ENCODE peak calls at places on chromosomes 11 and 22, in ten cellular contexts. U, W, V, C, S, M, D, E, N and L are unnamed samples.

GRCh38 chr11:116230453-116230852 is 542.3 kb downstream of the BUD13 start:
- DNase-seq in U (no peak), W (no peak), V (no peak), C (no peak), S (no peak), M (no peak), D (no peak), E (no peak), N (no peak), L (no peak)

GRCh38 chr11:124841186-124841585 is 24.0 kb upstream of the ROBO3 start:
- DNase-seq in U (no peak), W (no peak), V (no peak), C (peak), S (no peak), M (no peak), D (no peak), E (no peak), N (no peak), L (no peak)

GRCh38 chr11:5021996-5022395 is 24.3 kb upstream of the OR52J3 start:
- DNase-seq in U (no peak), W (no peak), V (no peak), C (no peak), S (no peak), M (no peak), D (no peak), E (no peak), N (no peak), L (no peak)

GRCh38 chr11:94201004-94201465 is 72.4 kb downstream of the PANX1 start:
- DNase-seq in U (no peak), W (peak), V (peak), C (peak), S (no peak), M (peak), D (no peak), E (peak), N (peak), L (no peak)

GRCh38 chr11:31722754-31723153 is 88.4 kb downstream of the PAX6 start:
- DNase-seq in U (no peak), W (no peak), V (no peak), C (no peak), S (no peak), M (no peak), D (no peak), E (no peak), N (no peak), L (no peak)

GRCh38 chr22:41442240-41442792 is 4.3 kb downstream of the TOB2 start:
- DNase-seq in U (no peak), W (no peak), V (no peak), C (no peak), S (no peak), M (no peak), D (no peak), E (no peak), N (no peak), L (no peak)

GRCh38 chr11:113162590-113162961 is 151.8 kb upstream of the TTC12 start:
- DNase-seq in U (no peak), W (no peak), V (no peak), C (peak), S (no peak), M (peak), D (no peak), E (no peak), N (no peak), L (no peak)

GRCh38 chr11:70146895-70147520 is 56.1 kb upstream of the FADD start:
- DNase-seq in U (no peak), W (no peak), V (no peak), C (no peak), S (no peak), M (no peak), D (no peak), E (no peak), N (no peak), L (no peak)

GRCh38 chr11:61571337-61571736 is 9.5 kb downstream of the SYT7 start:
- DNase-seq in U (no peak), W (no peak), V (no peak), C (no peak), S (no peak), M (no peak), D (no peak), E (no peak), N (no peak), L (no peak)

GRCh38 chr22:28245579-28246224 is 326.6 kb upstream of the PITPNB start:
- DNase-seq in U (no peak), W (peak), V (no peak), C (no peak), S (no peak), M (no peak), D (no peak), E (no peak), N (no peak), L (no peak)

GRCh38 chr11:96126917-96127595 is 203.1 kb upstream of the MTMR2 start:
- DNase-seq in U (no peak), W (no peak), V (no peak), C (no peak), S (no peak), M (no peak), D (no peak), E (no peak), N (no peak), L (no peak)

GRCh38 chr11:112662554-112662953 is 298.7 kb upstream of the NCAM1 start:
- DNase-seq in U (no peak), W (no peak), V (no peak), C (no peak), S (no peak), M (no peak), D (no peak), E (no peak), N (no peak), L (no peak)

GRCh38 chr11:569273-569885 is 6.9 kb upstream of the PHRF1 start:
- DNase-seq in U (no peak), W (peak), V (no peak), C (no peak), S (no peak), M (no peak), D (no peak), E (no peak), N (no peak), L (no peak)

GRCh38 chr11:23865341-23865975 is 631.4 kb upstream of the LUZP2 start:
- DNase-seq in U (no peak), W (no peak), V (no peak), C (no peak), S (no peak), M (no peak), D (no peak), E (peak), N (peak), L (no peak)

GRCh38 chr11:74311352-74311926 is at the start of gene P4HA3:
- DNase-seq in U (peak), W (peak), V (no peak), C (peak), S (peak), M (peak), D (peak), E (peak), N (no peak), L (peak)

GRCh38 chr22:37345863-37346514 is 63.7 kb downstream of the CYTH4 start:
- DNase-seq in U (no peak), W (peak), V (peak), C (peak), S (no peak), M (peak), D (no peak), E (peak), N (peak), L (no peak)

GRCh38 chr22:28462041-28462440 is 217.6 kb downstream of the TTC28 start:
- DNase-seq in U (no peak), W (no peak), V (no peak), C (no peak), S (no peak), M (no peak), D (no peak), E (no peak), N (no peak), L (no peak)

GRCh38 chr22:20247010-20247505 is 21.1 kb downstream of the RTN4R start:
- DNase-seq in U (no peak), W (no peak), V (no peak), C (no peak), S (no peak), M (peak), D (peak), E (no peak), N (no peak), L (no peak)

GRCh38 chr11:67275606-67276409 is 9.5 kb downstream of the GRK2 start:
- DNase-seq in U (no peak), W (no peak), V (no peak), C (no peak), S (no peak), M (no peak), D (no peak), E (no peak), N (no peak), L (no peak)

GRCh38 chr11:119362741-119363080 is 16.2 kb upstream of the MFRP start:
- DNase-seq in U (no peak), W (no peak), V (no peak), C (no peak), S (no peak), M (no peak), D (no peak), E (no peak), N (no peak), L (no peak)

GRCh38 chr11:83019888-83020579 is 51.7 kb downstream of the RAB30 start:
- DNase-seq in U (no peak), W (no peak), V (no peak), C (no peak), S (no peak), M (no peak), D (no peak), E (peak), N (no peak), L (no peak)

GRCh38 chr11:67698247-67698646 is 23.8 kb upstream of the ALDH3B2 start:
- DNase-seq in U (no peak), W (no peak), V (peak), C (no peak), S (peak), M (peak), D (peak), E (peak), N (no peak), L (no peak)

GRCh38 chr11:638616-639323 is 1.7 kb downstream of the DRD4 start:
- DNase-seq in U (no peak), W (peak), V (no peak), C (no peak), S (peak), M (peak), D (no peak), E (no peak), N (no peak), L (no peak)

GRCh38 chr11:77656362-77656761 is 18.8 kb upstream of the CLNS1A start:
- DNase-seq in U (no peak), W (no peak), V (no peak), C (no peak), S (no peak), M (no peak), D (no peak), E (no peak), N (no peak), L (no peak)

GRCh38 chr11:69721745-69722144 is 17.9 kb upstream of the FGF19 start:
- DNase-seq in U (no peak), W (no peak), V (no peak), C (no peak), S (no peak), M (no peak), D (no peak), E (no peak), N (no peak), L (no peak)

GRCh38 chr22:20128902-20129746 is 2.5 kb upstream of the ZDHHC8 start:
- DNase-seq in U (peak), W (no peak), V (no peak), C (peak), S (peak), M (peak), D (peak), E (peak), N (no peak), L (no peak)

GRCh38 chr11:63017306-63017974 is 1.8 kb upstream of the SLC22A8 start:
- DNase-seq in U (no peak), W (no peak), V (no peak), C (no peak), S (no peak), M (peak), D (no peak), E (peak), N (no peak), L (no peak)

GRCh38 chr11:61850687-61851086 is 22.6 kb downstream of the FADS2 start:
- DNase-seq in U (no peak), W (no peak), V (no peak), C (no peak), S (no peak), M (no peak), D (no peak), E (no peak), N (no peak), L (no peak)

GRCh38 chr11:26201411-26201810 is 130.5 kb upstream of the ANO3 start:
- DNase-seq in U (no peak), W (no peak), V (no peak), C (peak), S (no peak), M (peak), D (no peak), E (peak), N (no peak), L (no peak)

GRCh38 chr11:120539681-120540369 is 28.3 kb downstream of the GRIK4 start:
- DNase-seq in U (no peak), W (no peak), V (no peak), C (no peak), S (no peak), M (no peak), D (no peak), E (no peak), N (no peak), L (no peak)

GRCh38 chr11:126359431-126360048 is 4.1 kb downstream of the ST3GAL4 start:
- DNase-seq in U (no peak), W (peak), V (peak), C (peak), S (no peak), M (peak), D (no peak), E (peak), N (no peak), L (no peak)

GRCh38 chr22:46122511-46122971 is 27.8 kb upstream of the PPARA start:
- DNase-seq in U (peak), W (peak), V (no peak), C (peak), S (peak), M (peak), D (peak), E (peak), N (no peak), L (peak)

GRCh38 chr11:126992065-126992803 is 8.3 kb downstream of the KIRREL3 start:
- DNase-seq in U (no peak), W (no peak), V (peak), C (peak), S (no peak), M (peak), D (no peak), E (peak), N (peak), L (no peak)

GRCh38 chr11:69520186-69520585 is 38.7 kb downstream of the LINC01488 start:
- DNase-seq in U (no peak), W (no peak), V (no peak), C (peak), S (no peak), M (no peak), D (no peak), E (peak), N (no peak), L (no peak)

GRCh38 chr22:49855491-49855911 is 1.9 kb downstream of the ZBED4 start:
- DNase-seq in U (no peak), W (peak), V (no peak), C (peak), S (no peak), M (peak), D (no peak), E (peak), N (no peak), L (no peak)

GRCh38 chr11:120068114-120068573 is 69.8 kb downstream of the TRIM29 start:
- DNase-seq in U (no peak), W (peak), V (peak), C (no peak), S (peak), M (peak), D (peak), E (no peak), N (peak), L (no peak)

GRCh38 chr22:43830931-43831560 is 18.9 kb upstream of the EFCAB6 start:
- DNase-seq in U (no peak), W (no peak), V (no peak), C (no peak), S (no peak), M (no peak), D (no peak), E (no peak), N (no peak), L (no peak)

GRCh38 chr11:111694851-111695250 is 71.3 kb downstream of the PPP2R1B start:
- DNase-seq in U (peak), W (no peak), V (no peak), C (peak), S (no peak), M (peak), D (peak), E (peak), N (no peak), L (no peak)

GRCh38 chr22:31313366-31314147 is 21.3 kb upstream of the PIK3IP1 start:
- DNase-seq in U (peak), W (peak), V (peak), C (peak), S (peak), M (peak), D (peak), E (peak), N (no peak), L (peak)
- TF ChIP-seq CTCF in U (peak), W (peak), V (peak), C (peak), S (peak), M (peak), D (peak), E (peak), N (peak), L (peak)

GRCh38 chr11:15824060-15824459 is 532.3 kb downstream of the SOX6 start:
- DNase-seq in U (no peak), W (no peak), V (no peak), C (peak), S (no peak), M (no peak), D (no peak), E (no peak), N (no peak), L (no peak)

GRCh38 chr11:15828241-15828903 is 528.0 kb downstream of the SOX6 start:
- DNase-seq in U (no peak), W (no peak), V (no peak), C (no peak), S (no peak), M (no peak), D (no peak), E (no peak), N (no peak), L (no peak)

GRCh38 chr11:15829312-15829711 is 527.0 kb downstream of the SOX6 start:
- DNase-seq in U (no peak), W (no peak), V (no peak), C (no peak), S (no peak), M (no peak), D (peak), E (no peak), N (no peak), L (no peak)

GRCh38 chr11:15826008-15826650 is 530.2 kb downstream of the SOX6 start:
- DNase-seq in U (no peak), W (no peak), V (no peak), C (no peak), S (no peak), M (no peak), D (no peak), E (no peak), N (no peak), L (no peak)

GRCh38 chr11:15826826-15827225 is 529.5 kb downstream of the SOX6 start:
- DNase-seq in U (peak), W (peak), V (no peak), C (no peak), S (peak), M (peak), D (peak), E (peak), N (no peak), L (peak)
- TF ChIP-seq CTCF in U (peak), W (peak), V (peak), C (peak), S (peak), M (peak), D (peak), E (peak), N (peak), L (peak)

DNA sequence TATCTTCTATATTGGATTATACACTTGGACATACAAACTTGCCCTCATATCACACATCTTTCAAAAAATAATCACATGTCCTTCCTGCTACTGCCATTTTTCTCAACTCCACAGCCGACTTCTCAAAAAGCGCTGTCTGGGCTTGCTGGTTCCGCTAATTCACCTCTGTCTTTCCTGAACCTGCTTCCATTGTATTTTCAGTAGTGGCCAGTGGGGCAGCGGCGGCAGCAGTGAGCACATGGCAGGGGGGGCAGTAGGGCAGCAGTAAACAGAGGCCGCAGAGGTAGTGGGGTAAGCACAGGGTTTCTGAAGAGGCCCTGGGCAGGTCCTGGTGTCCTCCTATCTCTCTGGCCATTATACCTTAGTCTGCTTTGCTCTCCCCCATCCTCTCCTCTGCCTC is 126.3 kb downstream of the RRAS2 start:
- DNase-seq in U (no peak), W (no peak), V (no peak), C (no peak), S (peak), M (no peak), D (no peak), E (no peak), N (no peak), L (no peak)
- TF ChIP-seq CTCF in U (peak), W (no peak), V (peak), C (peak), S (peak), M (peak), D (no peak), E (no peak), N (peak), L (peak)

GRCh38 chr22:39530692-39531331 is 1.7 kb downstream of the RPS19BP1 start:
- DNase-seq in U (peak), W (peak), V (no peak), C (peak), S (no peak), M (peak), D (no peak), E (peak), N (no peak), L (no peak)
- TF ChIP-seq CTCF in U (peak), W (peak), V (no peak), C (peak), S (no peak), M (peak), D (peak), E (peak), N (peak), L (peak)

GRCh38 chr11:45087761-45088160 is 58.7 kb upstream of the PRDM11 start:
- DNase-seq in U (peak), W (no peak), V (no peak), C (no peak), S (no peak), M (no peak), D (no peak), E (peak), N (no peak), L (no peak)

GRCh38 chr11:45089251-45089650 is 57.2 kb upstream of the PRDM11 start:
- DNase-seq in U (no peak), W (no peak), V (peak), C (peak), S (no peak), M (peak), D (no peak), E (peak), N (peak), L (no peak)

GRCh38 chr11:45085657-45086501 is 60.6 kb upstream of the PRDM11 start:
- DNase-seq in U (no peak), W (no peak), V (no peak), C (no peak), S (no peak), M (no peak), D (no peak), E (no peak), N (no peak), L (no peak)

GRCh38 chr11:45086526-45086925 is 59.9 kb upstream of the PRDM11 start:
- DNase-seq in U (no peak), W (no peak), V (no peak), C (no peak), S (no peak), M (no peak), D (no peak), E (no peak), N (no peak), L (no peak)

GRCh38 chr11:45087301-45087700 is 59.1 kb upstream of the PRDM11 start:
- DNase-seq in U (no peak), W (no peak), V (no peak), C (no peak), S (no peak), M (no peak), D (no peak), E (peak), N (no peak), L (no peak)
- TF ChIP-seq CTCF in U (no peak), W (no peak), V (no peak), C (no peak), S (no peak), M (no peak), D (no peak), E (no peak), N (no peak), L (no peak)

DNA sequence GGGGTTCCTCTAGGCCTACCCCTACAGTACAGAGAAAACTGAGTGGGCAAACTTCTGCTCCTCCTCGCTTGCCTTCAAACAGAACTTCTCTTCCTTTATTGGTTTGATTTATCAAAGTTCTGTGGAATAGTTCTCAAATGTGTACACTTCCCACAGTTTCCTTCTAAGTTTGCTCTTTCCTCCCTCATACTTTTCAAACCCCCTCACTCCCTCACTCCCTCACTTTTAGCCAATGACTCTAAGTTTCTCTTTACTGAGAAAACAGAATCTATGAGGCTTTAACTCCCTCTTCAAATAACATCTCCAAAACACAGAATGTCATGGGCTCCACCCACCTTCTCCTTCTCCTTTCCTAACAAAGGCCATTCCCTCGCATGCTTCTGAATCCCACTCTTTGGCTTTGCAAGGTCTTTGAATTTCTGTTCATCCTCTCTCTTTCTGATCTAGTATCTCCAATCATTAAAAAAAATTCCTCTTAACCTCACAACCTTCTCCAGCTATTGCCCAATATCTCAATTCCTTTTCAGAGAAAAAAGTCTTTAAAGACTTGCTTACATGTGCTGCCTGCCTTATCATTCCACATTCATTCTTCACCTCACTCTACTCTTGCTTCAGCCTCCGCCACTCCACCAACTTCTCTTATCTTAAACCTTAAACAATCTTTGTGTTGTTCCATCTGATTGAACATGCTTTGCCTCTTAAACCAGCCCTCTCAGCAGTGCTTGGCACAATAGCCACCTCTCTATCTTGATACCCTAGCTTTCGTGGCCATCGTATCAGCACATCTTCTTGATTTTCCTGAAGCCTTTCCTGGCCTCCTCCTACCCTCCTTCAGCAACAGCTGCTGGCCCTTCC is 57.2 kb downstream of the DDI1 start:
- DNase-seq in U (no peak), W (no peak), V (no peak), C (peak), S (no peak), M (no peak), D (no peak), E (peak), N (no peak), L (no peak)
- TF ChIP-seq CTCF in U (no peak), W (no peak), V (no peak), C (no peak), S (no peak), M (no peak), D (no peak), E (no peak), N (no peak), L (no peak)